ENCODE peak calls at places on chromosomes 1 and 21, in ten cellular contexts. One of them, this sample, is unnamed. For H3K27me3 and H3K4me1, the result is how much of the 10 kb centered on the place peaks cover.

GRCh38 chr1:63693956-63694607 is 79.7 kb upstream of the ROR1 start:
- DNase-seq in colonic mucosa: no peak
- DNase-seq in transverse colon: no peak
- DNase-seq in esophagus muscularis mucosa: no peak
- DNase-seq in neuronal stem cell: no peak
- DNase-seq in PC-9: no peak
- DNase-seq in stomach: no peak
- DNase-seq in cardiac muscle cell: no peak
- DNase-seq in mesendoderm: no peak
- DNase-seq in SK-N-SH: no peak
- DNase-seq in this sample: no peak

GRCh38 chr1:64886877-64887276 is 79.5 kb downstream of the JAK1 start:
- DNase-seq in colonic mucosa: no peak
- DNase-seq in cardiac muscle cell: no peak
- DNase-seq in stomach: no peak
- DNase-seq in SK-N-SH: no peak
- DNase-seq in mesendoderm: no peak
- DNase-seq in transverse colon: no peak
- DNase-seq in neuronal stem cell: peak
- DNase-seq in PC-9: no peak
- DNase-seq in esophagus muscularis mucosa: peak
- DNase-seq in this sample: peak

GRCh38 chr1:40477680-40478057 is 579 bp downstream of the ZFP69 start:
- DNase-seq in stomach: no peak
- DNase-seq in neuronal stem cell: no peak
- DNase-seq in esophagus muscularis mucosa: no peak
- DNase-seq in PC-9: no peak
- DNase-seq in SK-N-SH: no peak
- DNase-seq in cardiac muscle cell: peak
- DNase-seq in transverse colon: peak
- DNase-seq in colonic mucosa: peak
- DNase-seq in mesendoderm: no peak
- DNase-seq in this sample: no peak

GRCh38 chr1:168321945-168322344 is 41.3 kb downstream of the TBX19 start:
- DNase-seq in mesendoderm: no peak
- DNase-seq in neuronal stem cell: no peak
- DNase-seq in colonic mucosa: no peak
- DNase-seq in transverse colon: no peak
- DNase-seq in SK-N-SH: no peak
- DNase-seq in esophagus muscularis mucosa: no peak
- DNase-seq in cardiac muscle cell: peak
- DNase-seq in stomach: no peak
- DNase-seq in PC-9: peak
- DNase-seq in this sample: no peak

GRCh38 chr1:109500886-109501285 is 7.0 kb downstream of the CYB561D1 start:
- DNase-seq in colonic mucosa: no peak
- DNase-seq in stomach: no peak
- DNase-seq in cardiac muscle cell: no peak
- DNase-seq in neuronal stem cell: no peak
- DNase-seq in mesendoderm: no peak
- DNase-seq in esophagus muscularis mucosa: no peak
- DNase-seq in transverse colon: no peak
- DNase-seq in PC-9: no peak
- DNase-seq in SK-N-SH: no peak
- DNase-seq in this sample: no peak

GRCh38 chr1:145916745-145917144 is 1.8 kb downstream of the PEX11B start:
- DNase-seq in colonic mucosa: no peak
- DNase-seq in SK-N-SH: no peak
- DNase-seq in stomach: no peak
- DNase-seq in esophagus muscularis mucosa: no peak
- DNase-seq in cardiac muscle cell: no peak
- DNase-seq in transverse colon: no peak
- DNase-seq in PC-9: no peak
- DNase-seq in mesendoderm: no peak
- DNase-seq in neuronal stem cell: no peak
- DNase-seq in this sample: no peak

GRCh38 chr1:226691257-226691656 is 47.8 kb downstream of the ITPKB start:
- DNase-seq in PC-9: no peak
- DNase-seq in cardiac muscle cell: no peak
- DNase-seq in transverse colon: no peak
- DNase-seq in mesendoderm: no peak
- DNase-seq in colonic mucosa: no peak
- DNase-seq in SK-N-SH: no peak
- DNase-seq in neuronal stem cell: no peak
- DNase-seq in esophagus muscularis mucosa: no peak
- DNase-seq in stomach: no peak
- DNase-seq in this sample: no peak

GRCh38 chr21:41899431-41900202 is 20.5 kb upstream of the PRDM15 start:
- DNase-seq in stomach: no peak
- DNase-seq in esophagus muscularis mucosa: no peak
- DNase-seq in mesendoderm: no peak
- DNase-seq in neuronal stem cell: no peak
- DNase-seq in transverse colon: no peak
- DNase-seq in PC-9: no peak
- DNase-seq in colonic mucosa: no peak
- DNase-seq in SK-N-SH: no peak
- DNase-seq in cardiac muscle cell: no peak
- DNase-seq in this sample: no peak

GRCh38 chr1:9200441-9200840 is 34.1 kb upstream of the H6PD start:
- DNase-seq in esophagus muscularis mucosa: no peak
- DNase-seq in mesendoderm: no peak
- DNase-seq in SK-N-SH: no peak
- DNase-seq in cardiac muscle cell: no peak
- DNase-seq in colonic mucosa: no peak
- DNase-seq in neuronal stem cell: no peak
- DNase-seq in PC-9: no peak
- DNase-seq in transverse colon: no peak
- DNase-seq in stomach: no peak
- DNase-seq in this sample: no peak

GRCh38 chr1:9201421-9202239 is 32.9 kb upstream of the H6PD start:
- DNase-seq in colonic mucosa: no peak
- DNase-seq in cardiac muscle cell: peak
- DNase-seq in stomach: no peak
- DNase-seq in neuronal stem cell: no peak
- DNase-seq in esophagus muscularis mucosa: no peak
- DNase-seq in SK-N-SH: peak
- DNase-seq in transverse colon: peak
- DNase-seq in mesendoderm: peak
- DNase-seq in PC-9: no peak
- DNase-seq in this sample: peak

GRCh38 chr1:9204156-9204720 is 30.3 kb upstream of the H6PD start:
- DNase-seq in mesendoderm: no peak
- DNase-seq in cardiac muscle cell: no peak
- DNase-seq in SK-N-SH: no peak
- DNase-seq in transverse colon: no peak
- DNase-seq in neuronal stem cell: no peak
- DNase-seq in esophagus muscularis mucosa: no peak
- DNase-seq in colonic mucosa: no peak
- DNase-seq in PC-9: no peak
- DNase-seq in stomach: no peak
- DNase-seq in this sample: no peak

GRCh38 chr1:9202240-9202870 is 32.2 kb upstream of the H6PD start:
- DNase-seq in transverse colon: no peak
- DNase-seq in colonic mucosa: no peak
- DNase-seq in cardiac muscle cell: no peak
- DNase-seq in SK-N-SH: no peak
- DNase-seq in stomach: no peak
- DNase-seq in mesendoderm: no peak
- DNase-seq in esophagus muscularis mucosa: no peak
- DNase-seq in PC-9: no peak
- DNase-seq in neuronal stem cell: no peak
- DNase-seq in this sample: no peak

DNA sequence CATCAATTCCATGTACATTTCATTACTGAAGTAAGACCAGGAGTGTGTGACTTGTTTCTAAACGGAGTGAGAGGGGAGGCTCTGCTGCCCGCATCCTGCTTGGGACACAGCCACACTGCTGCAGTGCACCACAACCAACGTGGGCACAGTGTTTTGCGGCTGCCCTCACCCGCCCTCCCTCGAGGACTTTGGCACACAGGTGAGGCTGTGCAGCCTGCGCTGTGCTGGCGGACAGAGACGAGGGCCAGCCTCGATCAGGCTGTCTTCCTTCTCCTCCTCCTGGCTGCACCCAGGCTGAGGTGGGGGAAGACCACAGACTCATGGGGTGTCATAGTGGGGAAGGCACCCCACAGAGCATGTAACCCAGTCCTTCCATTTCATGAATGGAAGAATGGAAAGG is 31.0 kb upstream of the H6PD start:
- DNase-seq in cardiac muscle cell: no peak
- DNase-seq in stomach: no peak
- DNase-seq in neuronal stem cell: no peak
- DNase-seq in esophagus muscularis mucosa: no peak
- DNase-seq in PC-9: no peak
- DNase-seq in SK-N-SH: no peak
- DNase-seq in mesendoderm: no peak
- DNase-seq in colonic mucosa: no peak
- DNase-seq in transverse colon: peak
- DNase-seq in this sample: no peak
- H3K27me3 ChIP-seq in cardiac muscle cell: half or more
- H3K27me3 ChIP-seq in stomach: half or more
- H3K27me3 ChIP-seq in neuronal stem cell: half or more
- H3K27me3 ChIP-seq in esophagus muscularis mucosa: under half
- H3K27me3 ChIP-seq in PC-9: under half
- H3K27me3 ChIP-seq in SK-N-SH: under half
- H3K27me3 ChIP-seq in mesendoderm: under half
- H3K27me3 ChIP-seq in colonic mucosa: under half
- H3K27me3 ChIP-seq in transverse colon: half or more
- H3K27me3 ChIP-seq in this sample: half or more

DNA sequence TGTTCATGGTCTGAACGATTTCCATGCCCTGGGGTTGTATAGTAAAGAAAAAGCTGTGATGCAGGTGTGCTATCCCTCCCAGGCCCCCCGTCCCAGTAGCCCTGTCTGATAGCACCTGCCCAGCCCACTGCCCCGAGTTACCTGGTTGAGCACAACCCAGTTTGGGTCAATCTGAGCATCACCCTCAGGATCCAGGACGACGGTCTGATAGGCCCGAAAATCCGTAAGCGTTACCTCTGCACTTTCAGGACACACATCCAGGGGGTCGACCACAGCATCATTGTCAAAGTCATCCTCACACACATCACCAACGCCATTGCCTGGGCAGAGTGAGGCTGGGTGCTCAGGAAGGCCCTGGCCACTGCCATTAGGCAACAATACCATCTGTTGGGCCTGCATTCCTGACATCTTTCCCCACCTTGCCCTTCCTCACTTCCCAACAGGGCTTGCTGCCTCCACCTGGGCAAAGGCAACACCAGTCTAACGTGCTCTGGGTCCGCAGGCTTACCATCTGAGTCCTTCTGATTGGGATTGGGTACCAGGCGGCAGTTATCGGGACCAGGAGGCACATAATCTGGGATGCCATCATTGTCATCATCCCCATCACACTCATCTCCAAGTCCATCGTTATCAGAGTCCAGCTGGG is 9.7 kb downstream of the THBS3 start:
- DNase-seq in colonic mucosa: no peak
- DNase-seq in SK-N-SH: no peak
- DNase-seq in stomach: no peak
- DNase-seq in cardiac muscle cell: no peak
- DNase-seq in neuronal stem cell: no peak
- DNase-seq in PC-9: no peak
- DNase-seq in mesendoderm: no peak
- DNase-seq in esophagus muscularis mucosa: no peak
- DNase-seq in transverse colon: no peak
- DNase-seq in this sample: no peak
- H3K27ac ChIP-seq in colonic mucosa: no peak
- H3K27ac ChIP-seq in SK-N-SH: no peak
- H3K27ac ChIP-seq in stomach: no peak
- H3K27ac ChIP-seq in cardiac muscle cell: no peak
- H3K27ac ChIP-seq in neuronal stem cell: peak
- H3K27ac ChIP-seq in PC-9: no peak
- H3K27ac ChIP-seq in mesendoderm: no peak
- H3K27ac ChIP-seq in esophagus muscularis mucosa: no peak
- H3K27ac ChIP-seq in transverse colon: no peak
- H3K27ac ChIP-seq in this sample: peak

GRCh38 chr1:24555591-24556413 is at the start of gene NCMAP:
- DNase-seq in stomach: peak
- DNase-seq in PC-9: no peak
- DNase-seq in colonic mucosa: peak
- DNase-seq in neuronal stem cell: no peak
- DNase-seq in SK-N-SH: no peak
- DNase-seq in cardiac muscle cell: no peak
- DNase-seq in esophagus muscularis mucosa: no peak
- DNase-seq in transverse colon: peak
- DNase-seq in mesendoderm: peak
- DNase-seq in this sample: peak

GRCh38 chr1:24556414-24556795 is 518 bp downstream of the NCMAP start:
- DNase-seq in transverse colon: no peak
- DNase-seq in cardiac muscle cell: no peak
- DNase-seq in stomach: no peak
- DNase-seq in colonic mucosa: no peak
- DNase-seq in mesendoderm: no peak
- DNase-seq in PC-9: no peak
- DNase-seq in SK-N-SH: no peak
- DNase-seq in neuronal stem cell: no peak
- DNase-seq in esophagus muscularis mucosa: no peak
- DNase-seq in this sample: no peak

GRCh38 chr1:24557711-24558121 is 1.8 kb downstream of the NCMAP start:
- DNase-seq in PC-9: no peak
- DNase-seq in esophagus muscularis mucosa: no peak
- DNase-seq in cardiac muscle cell: no peak
- DNase-seq in neuronal stem cell: no peak
- DNase-seq in transverse colon: peak
- DNase-seq in mesendoderm: no peak
- DNase-seq in colonic mucosa: no peak
- DNase-seq in SK-N-SH: no peak
- DNase-seq in stomach: peak
- DNase-seq in this sample: no peak

GRCh38 chr1:24558455-24558854 is 2.6 kb downstream of the NCMAP start:
- DNase-seq in cardiac muscle cell: no peak
- DNase-seq in mesendoderm: no peak
- DNase-seq in SK-N-SH: no peak
- DNase-seq in transverse colon: no peak
- DNase-seq in stomach: no peak
- DNase-seq in neuronal stem cell: no peak
- DNase-seq in colonic mucosa: no peak
- DNase-seq in PC-9: no peak
- DNase-seq in esophagus muscularis mucosa: no peak
- DNase-seq in this sample: no peak

DNA sequence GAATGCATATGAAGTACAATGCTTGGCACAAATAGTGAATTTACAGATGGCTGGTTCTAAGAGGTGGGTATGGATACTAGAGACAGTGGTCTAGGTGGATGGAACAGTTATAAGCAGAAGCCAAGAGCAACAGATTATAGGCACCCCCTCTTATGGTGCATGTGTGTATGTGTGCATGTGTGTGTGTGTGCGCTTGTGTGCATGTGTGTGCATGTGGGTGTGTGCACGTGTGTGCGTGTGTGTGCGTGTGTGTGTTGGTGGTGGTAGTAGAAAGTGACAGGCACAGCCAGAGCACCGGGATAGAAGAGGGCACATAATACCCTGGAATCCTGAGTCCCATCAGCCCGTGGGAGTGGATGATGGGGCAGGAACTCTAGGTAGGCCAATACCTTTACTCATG is 1.3 kb downstream of the NCMAP start:
- DNase-seq in colonic mucosa: no peak
- DNase-seq in SK-N-SH: no peak
- DNase-seq in mesendoderm: no peak
- DNase-seq in transverse colon: no peak
- DNase-seq in PC-9: no peak
- DNase-seq in cardiac muscle cell: no peak
- DNase-seq in neuronal stem cell: no peak
- DNase-seq in stomach: no peak
- DNase-seq in esophagus muscularis mucosa: no peak
- DNase-seq in this sample: no peak
- H3K4me1 ChIP-seq in colonic mucosa: under half
- H3K4me1 ChIP-seq in SK-N-SH: under half
- H3K4me1 ChIP-seq in mesendoderm: under half
- H3K4me1 ChIP-seq in transverse colon: under half
- H3K4me1 ChIP-seq in PC-9: under half
- H3K4me1 ChIP-seq in cardiac muscle cell: under half
- H3K4me1 ChIP-seq in neuronal stem cell: under half
- H3K4me1 ChIP-seq in stomach: under half
- H3K4me1 ChIP-seq in esophagus muscularis mucosa: under half
- H3K4me1 ChIP-seq in this sample: under half

GRCh38 chr1:36123357-36123756 is 1.7 kb downstream of the COL8A2 start:
- DNase-seq in cardiac muscle cell: no peak
- DNase-seq in neuronal stem cell: no peak
- DNase-seq in mesendoderm: no peak
- DNase-seq in PC-9: no peak
- DNase-seq in stomach: no peak
- DNase-seq in colonic mucosa: no peak
- DNase-seq in SK-N-SH: no peak
- DNase-seq in esophagus muscularis mucosa: no peak
- DNase-seq in transverse colon: no peak
- DNase-seq in this sample: no peak
- H3K27me3 ChIP-seq in cardiac muscle cell: under half
- H3K27me3 ChIP-seq in neuronal stem cell: half or more
- H3K27me3 ChIP-seq in mesendoderm: under half
- H3K27me3 ChIP-seq in PC-9: under half
- H3K27me3 ChIP-seq in stomach: under half
- H3K27me3 ChIP-seq in colonic mucosa: under half
- H3K27me3 ChIP-seq in SK-N-SH: under half
- H3K27me3 ChIP-seq in esophagus muscularis mucosa: under half
- H3K27me3 ChIP-seq in transverse colon: under half
- H3K27me3 ChIP-seq in this sample: under half

This sample was measured in endodermal cell.